ENCODE peak calls at places on chromosome 22, in four cellular contexts. T, G, V and O are unnamed samples.

GRCh38 chr22:48244388-48245118 is 1482.1 kb downstream of the TBC1D22A start:
- DNase-seq in T (no peak), G (no peak), V (no peak), O (no peak)

GRCh38 chr22:27843441-27843840 is 41.9 kb upstream of the MN1 start:
- DNase-seq in T (peak; percentile 12), G (no peak), V (peak; percentile 58), O (no peak)

GRCh38 chr22:17855891-17856290 is 81.6 kb upstream of the BID start:
- DNase-seq in T (no peak), G (no peak), V (no peak), O (no peak)

GRCh38 chr22:50730941-50731661 is 6.9 kb upstream of the ACR start:
- DNase-seq in T (peak; percentile 14), G (no peak), V (no peak), O (no peak)

GRCh38 chr22:35630891-35631290 is 13.8 kb upstream of the MB start:
- DNase-seq in T (no peak), G (no peak), V (no peak), O (no peak)

GRCh38 chr22:17243524-17243923 is 24.3 kb upstream of the ADA2 start:
- DNase-seq in T (no peak), G (no peak), V (no peak), O (no peak)

GRCh38 chr22:48742556-48743343 is 1084.9 kb downstream of the BRD1 start:
- DNase-seq in T (no peak), G (no peak), V (no peak), O (no peak)

GRCh38 chr22:50526849-50527801 is 1.7 kb upstream of the SCO2 start:
- DNase-seq in T (peak; percentile 43), G (no peak), V (peak; percentile 77), O (no peak)

GRCh38 chr22:45934168-45934564 is 42.8 kb downstream of the WNT7B start:
- DNase-seq in T (no peak), G (no peak), V (no peak), O (no peak)

GRCh38 chr22:45934659-45935341 is 42.2 kb downstream of the WNT7B start:
- DNase-seq in T (peak; percentile 28), G (peak; percentile 71), V (no peak), O (peak; percentile 75)

DNA sequence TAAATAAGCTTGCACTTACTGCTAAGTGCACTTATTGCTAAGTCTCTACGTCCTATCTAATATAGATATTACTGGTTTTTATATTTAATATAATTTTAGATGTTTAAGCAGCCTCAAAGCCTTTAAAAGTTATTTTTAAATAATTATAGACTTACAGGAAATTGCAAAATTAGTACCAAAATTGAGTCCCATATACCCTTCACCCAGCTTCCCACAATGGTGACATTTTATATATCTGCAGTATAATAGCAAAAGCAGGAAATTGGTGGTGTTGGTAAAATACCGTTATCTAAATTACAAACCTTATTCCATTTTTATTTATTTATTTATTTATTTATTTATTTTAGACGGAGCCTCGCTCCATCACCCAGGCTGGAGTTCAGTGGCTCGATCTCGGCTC is 1.9 kb upstream of the AP1B1 start:
- DNase-seq in T (no peak), G (no peak), V (no peak), O (no peak)
- TF ChIP-seq CTCF in T (no peak), G (no peak), V (no peak), O (no peak)

GRCh38 chr22:37051629-37052385 is at the start of gene KCTD17:
- DNase-seq in T (peak; percentile 74), G (no peak), V (peak; percentile 75), O (no peak)
- H3K4me3 ChIP-seq in T (peak within 1 kb of the TSS; percentile 74), G (peak within 1 kb of the TSS; percentile 74), V (peak within 1 kb of the TSS; percentile 90), O (peak within 1 kb of the TSS; percentile 55)

GRCh38 chr22:41621911-41622179 is 750 bp downstream of the XRCC6 start:
- DNase-seq in T (no peak), G (no peak), V (no peak), O (no peak)

GRCh38 chr22:41625577-41625976 is 4.5 kb downstream of the XRCC6 start:
- DNase-seq in T (no peak), G (no peak), V (no peak), O (no peak)

GRCh38 chr22:41619979-41620645 is 731 bp downstream of the DESI1 start:
- DNase-seq in T (peak; percentile 33), G (no peak), V (peak; percentile 63), O (no peak)

GRCh38 chr22:41621099-41621910 is at the start of gene XRCC6:
- DNase-seq in T (peak; percentile 100), G (peak; percentile 99), V (peak; percentile 100), O (peak; percentile 98)

DNA sequence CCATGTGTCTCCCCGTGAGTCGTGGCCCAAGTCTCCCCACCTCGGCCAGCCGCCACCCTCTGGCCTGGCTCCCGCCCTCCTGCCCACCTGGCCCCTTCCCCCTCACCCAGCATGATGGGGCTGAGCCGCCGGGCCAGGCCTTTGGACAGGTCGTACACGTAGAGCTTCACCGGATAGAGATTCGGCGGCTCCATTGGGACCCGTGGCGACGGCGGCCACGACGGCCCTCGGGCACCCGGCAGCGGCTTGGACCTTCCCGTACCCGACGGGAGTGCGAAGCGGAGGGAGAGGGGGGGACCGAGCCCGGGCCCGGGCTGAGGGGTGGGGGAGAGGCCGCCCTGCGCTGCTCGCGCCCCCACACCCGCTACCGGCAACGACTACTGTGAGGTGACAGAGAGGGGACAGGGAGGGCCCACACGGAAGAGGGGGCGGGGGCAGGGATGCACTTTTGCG is at the start of gene DESI1:
- DNase-seq in T (no peak), G (no peak), V (no peak), O (no peak)
- TF ChIP-seq CTCF in T (no peak), G (no peak), V (no peak), O (no peak)

DNA sequence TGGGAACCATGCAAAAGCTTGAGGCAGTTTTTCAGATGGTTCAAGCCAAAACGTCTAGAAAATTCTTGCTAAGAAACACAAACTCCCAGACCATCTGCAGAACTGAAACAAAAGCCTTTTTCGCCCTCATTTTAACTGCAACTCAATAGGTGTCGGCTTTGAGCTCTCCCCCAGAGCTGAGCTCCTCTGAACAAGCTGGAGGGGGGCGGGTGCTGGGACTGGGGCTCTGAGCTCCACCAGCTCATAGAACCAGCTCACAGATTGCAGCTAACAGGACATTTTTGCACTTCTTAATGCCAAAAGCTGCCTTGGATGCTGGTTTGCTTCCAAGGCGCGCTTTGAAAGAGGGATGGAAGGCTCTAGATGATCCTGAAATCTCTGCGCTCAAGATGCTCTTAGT is 6.1 kb upstream of the YWHAH start:
- DNase-seq in T (no peak), G (no peak), V (no peak), O (no peak)
- H3K4me3 ChIP-seq in T (no peak overlapping the region), G (no peak overlapping the region), V (no peak overlapping the region), O (no peak overlapping the region)

DNA sequence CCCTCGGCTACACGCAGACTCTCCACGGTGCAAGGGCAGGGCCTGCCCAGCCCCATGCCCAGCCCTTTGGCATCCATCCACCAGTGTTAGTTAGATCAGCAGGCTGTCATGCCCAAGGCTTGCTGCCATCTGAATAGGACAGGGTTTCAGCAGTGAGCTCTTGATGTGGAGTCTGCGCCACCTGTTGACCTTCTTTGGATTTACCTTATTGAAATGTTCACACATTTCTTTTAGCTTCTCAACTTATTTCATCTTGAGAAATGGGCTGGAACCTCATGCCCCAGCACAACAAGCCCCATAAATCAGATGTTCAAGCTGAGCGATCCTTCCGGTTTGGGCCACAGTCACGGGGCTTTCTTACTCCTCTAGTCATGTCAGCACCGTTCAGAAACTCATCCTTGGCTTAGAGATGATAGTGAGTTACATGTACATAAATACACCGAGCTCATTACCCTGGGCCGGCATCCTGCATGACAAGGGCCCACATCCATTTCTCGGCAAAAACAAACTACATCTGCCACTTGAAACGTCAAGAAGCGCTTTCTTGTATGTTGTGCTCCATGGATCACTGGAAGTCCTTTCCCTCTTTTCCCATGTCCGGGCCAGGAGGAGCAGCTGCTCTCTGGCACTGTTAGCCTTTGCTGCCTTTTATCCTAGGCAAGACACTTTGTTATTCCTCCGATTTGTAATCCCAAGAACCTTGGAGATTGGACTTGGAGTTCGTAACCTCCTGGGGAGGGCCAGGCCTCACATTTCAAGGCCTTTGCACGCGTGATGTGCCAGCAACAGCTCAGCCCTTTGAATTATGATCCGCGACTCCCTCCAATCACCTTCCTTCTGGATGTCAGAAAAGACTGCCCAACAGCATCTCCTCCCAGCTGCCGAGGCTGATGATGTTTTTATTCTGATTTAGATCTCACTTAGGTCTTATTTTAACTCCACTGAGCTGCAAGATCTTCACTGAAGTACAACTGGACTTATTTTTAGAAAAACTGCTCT is 61.9 kb downstream of the PARVB start:
- DNase-seq in T (peak; percentile 81), G (no peak), V (peak; percentile 74), O (peak; percentile 40)
- TF ChIP-seq CTCF in T (no peak), G (peak; percentile 46), V (no peak), O (peak; percentile 56)

GRCh38 chr22:46936378-46936916 is 174.0 kb downstream of the TBC1D22A start:
- DNase-seq in T (no peak), G (no peak), V (no peak), O (no peak)

GRCh38 chr22:46935506-46936377 is 173.3 kb downstream of the TBC1D22A start:
- DNase-seq in T (no peak), G (no peak), V (peak; percentile 58), O (no peak)

GRCh38 chr22:46937185-46937584 is 174.7 kb downstream of the TBC1D22A start:
- DNase-seq in T (no peak), G (no peak), V (peak; percentile 42), O (no peak)

GRCh38 chr22:46934746-46935491 is 172.5 kb downstream of the TBC1D22A start:
- DNase-seq in T (no peak), G (peak; percentile 81), V (peak; percentile 58), O (peak; percentile 89)

DNA sequence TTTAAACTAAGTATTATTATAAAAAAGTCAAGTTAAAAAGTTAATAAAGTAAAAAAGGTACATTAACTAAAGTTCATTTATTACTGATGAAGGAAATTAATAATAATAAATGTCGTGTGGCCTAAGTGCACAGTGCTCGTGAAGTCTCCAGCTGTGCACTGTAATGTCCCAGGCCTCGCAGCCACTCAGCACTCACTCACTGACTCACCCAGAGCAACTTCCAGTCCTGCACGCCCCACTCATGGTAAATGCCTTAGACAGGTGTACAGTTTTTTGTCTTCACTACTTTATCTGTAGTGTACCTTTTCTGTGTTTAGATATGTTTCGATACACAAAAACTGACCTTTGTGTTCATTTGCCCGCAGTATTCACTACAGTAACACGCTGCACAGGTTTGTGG is 175.5 kb downstream of the TBC1D22A start:
- DNase-seq in T (no peak), G (no peak), V (peak; percentile 48), O (no peak)
- H3K4me3 ChIP-seq in T (no peak overlapping the region), G (no peak overlapping the region), V (no peak overlapping the region), O (no peak overlapping the region)

DNA sequence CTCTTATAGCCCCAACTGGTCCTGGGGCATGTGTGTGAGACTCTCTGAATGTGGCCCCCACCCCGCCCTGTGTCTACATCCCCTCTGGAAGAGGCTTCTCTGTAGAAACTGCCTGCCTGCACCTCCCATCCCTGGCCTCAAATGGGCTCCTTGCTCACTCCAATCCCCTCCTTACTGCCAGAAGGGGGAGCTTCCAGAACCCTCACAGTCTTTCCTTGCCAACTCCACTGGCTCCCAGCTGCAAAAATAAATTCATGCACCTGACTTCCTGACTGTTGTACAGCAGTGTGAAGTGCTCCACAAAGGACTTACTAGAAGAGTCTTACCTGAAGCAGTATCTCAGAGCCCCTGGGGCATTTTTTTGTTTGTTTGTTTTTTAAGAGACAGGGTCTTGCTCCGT is 15.2 kb upstream of the SERPIND1 start:
- DNase-seq in T (no peak), G (no peak), V (no peak), O (no peak)
- TF ChIP-seq CTCF in T (no peak), G (no peak), V (no peak), O (no peak)